ENCODE peak calls at places on chromosomes 4 and X, in eight cellular contexts. V is H4; E is RKO; U is fibroblast of lung; N is IMR-90; C is cardiac fibroblast; Y is HT-29; P is stimulated activated CD4-positive, alpha-beta T cell treated with anti-CD3 and anti-CD28 coated beads, Interleukin-4, amount 100 ng/mL, for 4 hours. K is an unnamed sample.

GRCh38 chr4:121448231-121448630 is 67.4 kb upstream of the QRFPR start:
- DNase-seq in C (no peak), N (no peak), E (peak), V (no peak), P (no peak), Y (peak), U (no peak), K (no peak)

GRCh38 chr4:140372607-140373327 is 679 bp upstream of the SCOC start:
- DNase-seq in Y (no peak), E (no peak), U (peak), V (peak), N (peak), C (peak), P (no peak), K (no peak)

GRCh38 chrX:139831689-139832456 is 101.0 kb downstream of the ATP11C start:
- DNase-seq in Y (no peak), U (peak), C (peak), V (peak), E (no peak), P (no peak), N (peak), K (peak)

GRCh38 chr4:10033191-10033881 is 12.0 kb upstream of the SLC2A9 start:
- DNase-seq in E (no peak), V (no peak), Y (no peak), N (peak), C (peak), P (no peak), U (peak), K (no peak)

GRCh38 chr4:182809417-182810102 is 107.6 kb downstream of the DCTD start:
- DNase-seq in E (no peak), Y (no peak), N (no peak), V (no peak), P (no peak), U (peak), C (no peak), K (no peak)

GRCh38 chr4:53804719-53805118 is 213.4 kb upstream of the LNX1 start:
- DNase-seq in P (peak), E (peak), C (peak), U (no peak), V (peak), N (no peak), Y (peak), K (no peak)

GRCh38 chrX:17559728-17560379 is 177.4 kb upstream of the SCML1 start:
- DNase-seq in P (no peak), Y (peak), U (peak), C (peak), V (peak), E (peak), N (peak), K (no peak)

GRCh38 chr4:113462286-113462685 is 299.3 kb downstream of the CAMK2D start:
- DNase-seq in Y (no peak), E (no peak), U (no peak), N (no peak), P (no peak), V (no peak), C (no peak), K (no peak)

GRCh38 chr4:114659386-114660008 is 60.9 kb downstream of the UGT8 start:
- DNase-seq in C (peak), P (no peak), Y (peak), V (peak), U (peak), N (peak), E (peak), K (peak)

GRCh38 chr4:142248946-142249345 is 597.2 kb downstream of the INPP4B start:
- DNase-seq in V (no peak), E (no peak), U (peak), P (no peak), C (peak), N (peak), Y (no peak), K (no peak)

GRCh38 chrX:56253832-56254703 is 21.9 kb downstream of the KLF8 start:
- DNase-seq in V (no peak), Y (no peak), U (no peak), E (no peak), N (no peak), C (no peak), P (no peak), K (no peak)

GRCh38 chr4:141352328-141352727 is 131.6 kb downstream of the ZNF330 start:
- DNase-seq in Y (no peak), P (no peak), E (no peak), V (no peak), U (no peak), N (no peak), C (no peak), K (no peak)

GRCh38 chr4:110619401-110620247 is 3.3 kb downstream of the PITX2 start:
- DNase-seq in U (no peak), E (peak), C (no peak), Y (no peak), V (no peak), N (no peak), P (no peak), K (no peak)

GRCh38 chrX:51893931-51894696 is 691 bp downstream of the MAGED1 start:
- DNase-seq in P (no peak), N (peak), U (peak), Y (no peak), E (peak), V (peak), C (peak), K (no peak)

GRCh38 chr4:122898370-122899150 is 23.8 kb downstream of the NUDT6 start:
- DNase-seq in C (peak), N (peak), U (peak), V (peak), Y (peak), P (no peak), E (peak), K (no peak)